ENCODE peak calls at places on chromosome 1, in six cellular contexts. L is Karpas-422, M is left ventricle myocardium inferior, V is bronchial epithelial cell, S is spleen, F is lower lobe of right lung. D is an unnamed sample.

GRCh38 chr1:205147191-205147590 is 25.4 kb upstream of the RBBP5 start:
- DNase-seq in M (no peak), F (no peak), S (no peak), V (peak), L (no peak), D (no peak)

GRCh38 chr1:115182012-115182715 is 92.9 kb upstream of the TSPAN2 start:
- DNase-seq in M (no peak), V (peak), S (no peak), F (no peak), L (no peak), D (no peak)

GRCh38 chr1:94683886-94684285 is 136.3 kb upstream of the SLC44A3 start:
- DNase-seq in L (no peak), F (no peak), M (no peak), V (no peak), S (no peak), D (no peak)

GRCh38 chr1:24987875-24988559 is 57.9 kb upstream of the RUNX3 start:
- DNase-seq in F (no peak), V (no peak), S (peak), M (no peak), L (peak), D (no peak)

GRCh38 chr1:169044296-169044695 is 62.2 kb upstream of the ATP1B1 start:
- DNase-seq in F (no peak), V (peak), S (no peak), M (no peak), L (no peak), D (no peak)

GRCh38 chr1:155195201-155196102 is 12.2 kb downstream of the THBS3 start:
- DNase-seq in F (peak), L (no peak), S (no peak), M (no peak), V (no peak), D (peak)

GRCh38 chr1:161198206-161198876 is 513 bp downstream of the ADAMTS4 start:
- DNase-seq in S (peak), V (peak), L (no peak), M (peak), F (no peak), D (no peak)

GRCh38 chr1:189654906-189655305 is 822.8 kb downstream of the BRINP3 start:
- DNase-seq in V (peak), L (no peak), S (no peak), F (no peak), M (no peak), D (no peak)

GRCh38 chr1:185917646-185918045 is 183.5 kb downstream of the HMCN1 start:
- DNase-seq in S (no peak), L (peak), M (no peak), F (no peak), V (peak), D (no peak)

GRCh38 chr1:181936768-181937581 is 124.5 kb downstream of the ZNF648 start:
- DNase-seq in F (peak), L (peak), S (no peak), M (no peak), V (peak), D (no peak)

GRCh38 chr1:94912263-94912986 is 14.5 kb downstream of the CNN3 start:
- DNase-seq in V (no peak), S (no peak), F (no peak), M (no peak), L (no peak), D (no peak)

GRCh38 chr1:66288048-66288447 is 245.9 kb upstream of the SGIP1 start:
- DNase-seq in M (no peak), L (no peak), V (no peak), F (no peak), S (no peak), D (no peak)

DNA sequence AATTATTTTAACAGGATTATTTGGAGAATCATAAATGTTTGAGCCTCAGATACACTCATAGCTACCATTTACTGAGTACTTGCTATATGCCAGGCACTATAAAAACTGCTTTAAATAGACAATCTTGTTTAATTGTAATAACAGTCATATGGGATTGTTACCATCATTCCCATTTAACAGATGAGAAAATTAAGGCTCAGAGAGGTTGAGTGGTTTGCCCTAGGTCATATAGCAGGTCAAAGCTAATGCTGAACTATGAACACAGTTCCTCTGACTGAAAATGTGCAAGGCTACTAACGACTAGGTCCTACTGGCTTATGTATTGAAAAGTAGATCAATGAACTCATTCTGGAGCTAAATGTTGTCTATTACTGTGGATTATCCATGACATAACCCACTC is 63.4 kb downstream of the DDR2 start:
- DNase-seq in S (no peak), M (no peak), V (no peak), L (no peak), F (no peak), D (no peak)
- H3K4me3 ChIP-seq in S (no peak), M (peak), V (no peak), L (no peak), F (no peak), D (no peak)

GRCh38 chr1:53323316-53323715 is 4.6 kb downstream of the LRP8 start:
- DNase-seq in V (no peak), L (no peak), F (peak), M (no peak), S (peak), D (no peak)
- H3K4me3 ChIP-seq in V (no peak), L (no peak), F (no peak), M (no peak), S (no peak), D (no peak)

GRCh38 chr1:145887631-145888030 is 2.0 kb upstream of the ANKRD35 start:
- DNase-seq in S (no peak), V (no peak), L (no peak), M (no peak), F (no peak), D (no peak)

GRCh38 chr1:145884675-145885074 is 991 bp downstream of the ANKRD35 start:
- DNase-seq in V (peak), L (no peak), M (no peak), S (no peak), F (no peak), D (no peak)

GRCh38 chr1:145885738-145886287 is at the start of gene ANKRD35:
- DNase-seq in L (peak), M (peak), F (peak), S (peak), V (peak), D (peak)

GRCh38 chr1:145886390-145886789 is 724 bp upstream of the ANKRD35 start:
- DNase-seq in S (no peak), V (no peak), L (no peak), M (no peak), F (no peak), D (no peak)

GRCh38 chr1:145886811-145887210 is 1.1 kb upstream of the ANKRD35 start:
- DNase-seq in S (no peak), M (no peak), V (no peak), F (no peak), L (no peak), D (no peak)
- H3K4me3 ChIP-seq in S (no peak), M (peak), V (no peak), F (no peak), L (no peak), D (no peak)

DNA sequence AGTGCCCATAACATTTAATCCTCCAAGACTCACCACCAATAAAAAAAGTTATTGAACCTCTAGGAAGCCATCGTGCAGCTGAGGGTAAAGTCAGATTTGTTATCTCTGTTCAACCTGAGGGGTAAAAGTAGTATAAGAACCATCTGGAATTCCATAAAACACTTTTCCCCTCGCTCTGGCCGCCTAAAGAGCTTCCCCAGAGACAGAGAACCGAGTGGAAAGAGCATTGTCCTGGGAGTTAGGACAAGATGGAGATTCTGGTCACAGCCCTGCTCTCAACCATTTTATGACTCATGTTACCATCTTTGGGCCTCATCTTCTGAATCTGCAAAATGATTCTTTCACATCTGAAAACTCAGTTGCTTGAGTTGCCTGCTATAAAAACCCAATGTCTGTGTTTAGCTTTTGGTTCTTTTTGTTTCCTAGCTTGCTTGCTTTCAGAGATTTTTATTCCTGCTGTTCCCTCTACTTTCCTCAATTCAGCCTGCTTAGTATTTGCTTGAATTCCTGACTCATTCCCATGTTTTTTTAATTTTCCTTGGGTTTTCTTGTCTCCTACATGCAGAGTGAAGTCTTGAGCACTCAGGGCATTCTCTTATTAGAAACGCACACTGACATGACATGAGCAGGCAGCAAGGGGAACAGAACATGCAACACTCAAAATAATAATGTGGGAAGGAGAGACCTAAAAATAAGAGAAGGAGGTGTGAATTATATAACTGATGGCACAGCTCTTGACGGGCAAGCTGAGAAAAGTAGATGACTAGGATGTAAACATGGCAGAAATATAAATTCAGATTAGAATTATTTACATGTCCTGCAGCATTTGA is 1.7 kb downstream of the EPHX4 start:
- DNase-seq in S (no peak), M (no peak), F (no peak), L (no peak), V (no peak), D (no peak)
- H3K4me3 ChIP-seq in S (no peak), M (no peak), F (no peak), L (no peak), V (no peak), D (no peak)

GRCh38 chr1:187245201-187245600 is 416.5 kb downstream of the PLA2G4A start:
- DNase-seq in V (no peak), S (no peak), L (no peak), F (no peak), M (no peak), D (no peak)
- H3K4me3 ChIP-seq in V (no peak), S (no peak), L (no peak), F (no peak), M (no peak), D (no peak)

GRCh38 chr1:41957568-41957967 is 38.8 kb upstream of the HIVEP3 start:
- DNase-seq in F (no peak), S (no peak), L (no peak), V (peak), M (no peak), D (no peak)

GRCh38 chr1:41953291-41953690 is 34.6 kb upstream of the HIVEP3 start:
- DNase-seq in S (no peak), V (peak), L (no peak), F (no peak), M (no peak), D (no peak)

GRCh38 chr1:41958015-41958673 is 39.4 kb upstream of the HIVEP3 start:
- DNase-seq in S (no peak), V (no peak), M (no peak), L (no peak), F (no peak), D (no peak)

GRCh38 chr1:41954533-41954944 is 35.8 kb upstream of the HIVEP3 start:
- DNase-seq in F (no peak), L (no peak), V (peak), S (no peak), M (no peak), D (no peak)

DNA sequence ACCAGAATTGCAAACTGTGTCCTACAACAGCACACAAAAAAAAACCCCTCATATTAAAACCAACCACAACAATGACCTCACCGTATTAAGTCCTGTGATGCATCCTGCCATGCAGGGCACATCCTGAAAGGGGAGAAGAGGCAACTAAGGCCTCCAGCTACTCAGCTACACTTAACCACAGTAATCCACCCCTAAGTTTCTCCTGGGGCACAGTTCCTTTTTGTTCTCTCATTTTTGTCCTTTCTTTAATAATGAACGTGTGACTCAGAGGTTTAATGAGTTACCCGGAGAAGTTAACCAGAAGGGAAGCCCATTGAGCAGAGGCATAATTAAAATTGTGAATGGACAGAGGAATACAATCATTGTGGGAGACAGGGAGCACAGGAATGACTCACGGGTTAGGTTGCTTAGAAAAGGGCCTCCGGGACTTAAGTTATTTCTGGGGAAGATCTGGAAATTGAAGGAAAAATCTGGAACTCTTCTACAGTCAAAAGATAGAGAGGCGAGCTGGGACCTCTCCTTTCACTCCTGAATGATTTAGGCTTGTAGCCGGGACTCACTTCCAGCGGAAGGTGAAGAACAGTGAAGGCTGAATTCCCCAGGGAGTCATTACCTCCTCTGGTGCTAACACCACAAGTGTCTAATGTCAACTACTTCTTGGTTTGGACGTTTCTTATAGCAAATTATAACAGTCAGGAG is 36.9 kb upstream of the HIVEP3 start:
- DNase-seq in L (no peak), F (no peak), S (no peak), M (no peak), V (peak), D (no peak)
- H3K4me3 ChIP-seq in L (no peak), F (no peak), S (no peak), M (no peak), V (no peak), D (no peak)

DNA sequence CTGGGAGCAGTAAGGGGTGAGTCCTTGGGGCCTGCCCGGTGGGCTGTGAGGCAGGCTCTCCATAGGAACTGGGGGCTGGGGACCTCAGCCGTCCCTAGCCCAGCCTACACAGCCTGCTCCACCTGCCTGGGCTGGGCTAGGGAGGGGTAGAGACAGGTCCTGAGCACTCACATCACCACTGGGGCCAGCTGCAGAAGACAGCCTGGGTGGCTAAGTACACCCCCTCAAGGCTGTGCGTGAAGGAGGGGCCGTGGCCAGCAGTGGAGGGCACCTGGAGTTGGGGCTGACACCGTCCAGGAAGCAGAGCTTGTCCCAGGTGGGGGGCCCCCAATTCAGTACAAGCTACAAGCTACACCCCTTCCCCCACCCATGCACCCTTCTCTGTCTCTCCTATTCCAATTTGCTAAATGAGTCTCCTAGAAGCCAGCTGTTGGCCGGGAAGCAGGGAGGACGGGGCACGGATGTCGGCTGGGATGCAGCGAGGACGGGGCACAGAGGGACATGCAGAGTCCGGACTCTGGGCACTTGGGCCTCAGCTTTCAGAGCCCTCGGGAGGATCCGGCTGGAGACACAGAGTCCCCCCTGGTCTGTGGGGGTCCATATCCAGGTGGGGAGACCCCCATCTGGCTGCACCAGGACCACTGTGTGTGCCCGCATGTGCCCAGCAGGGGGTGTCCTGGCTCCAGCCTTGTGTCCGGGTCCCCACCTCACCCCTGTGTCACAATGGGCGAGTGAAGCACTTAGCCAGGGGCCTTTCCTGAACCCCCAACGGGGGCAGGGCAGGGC is 1.8 kb downstream of the ISG15 start:
- DNase-seq in V (no peak), L (peak), S (no peak), F (no peak), M (no peak), D (no peak)
- H3K4me3 ChIP-seq in V (no peak), L (peak), S (no peak), F (no peak), M (no peak), D (no peak)

D was measured in left lung.